ENCODE peak calls at places on chromosomes 3 and 15, in nine cellular contexts. F, S, B, L, H, N, U, D and I are unnamed samples.

GRCh38 chr3:60989893-60990740 is 261.1 kb downstream of the FHIT start:
- DNase-seq in F (no peak), S (no peak), B (no peak), L (no peak), H (no peak), N (no peak), U (no peak), D (no peak), I (no peak)

GRCh38 chr3:89145995-89146394 is 38.6 kb downstream of the EPHA3 start:
- DNase-seq in F (no peak), S (no peak), B (no peak), L (peak), H (no peak), N (no peak), U (no peak), D (no peak), I (no peak)

GRCh38 chr3:182185341-182185740 is 473.6 kb downstream of the SOX2 start:
- DNase-seq in F (no peak), S (no peak), B (no peak), L (no peak), H (no peak), N (no peak), U (no peak), D (no peak), I (no peak)

GRCh38 chr3:110576962-110577361 is 494.7 kb upstream of the NECTIN3 start:
- DNase-seq in F (no peak), S (peak), B (no peak), L (peak), H (no peak), N (no peak), U (peak), D (no peak), I (peak)

GRCh38 chr3:137259709-137260108 is 301.9 kb downstream of the IL20RB start:
- DNase-seq in F (peak), S (no peak), B (no peak), L (no peak), H (no peak), N (no peak), U (no peak), D (peak), I (no peak)

GRCh38 chr3:32819581-32820348 is 2.0 kb downstream of the TRIM71 start:
- DNase-seq in F (no peak), S (no peak), B (no peak), L (no peak), H (no peak), N (no peak), U (no peak), D (no peak), I (no peak)

GRCh38 chr3:143551790-143552189 is 296.5 kb downstream of the SLC9A9 start:
- DNase-seq in F (no peak), S (no peak), B (no peak), L (no peak), H (no peak), N (no peak), U (no peak), D (no peak), I (no peak)

GRCh38 chr3:139283301-139283700 is 60.5 kb upstream of the MRPS22 start:
- DNase-seq in F (no peak), S (no peak), B (no peak), L (no peak), H (no peak), N (no peak), U (no peak), D (no peak), I (no peak)

GRCh38 chr15:80003934-80004472 is 33.0 kb upstream of the BCL2A1 start:
- DNase-seq in F (no peak), S (no peak), B (no peak), L (no peak), H (peak), N (no peak), U (no peak), D (no peak), I (no peak)

GRCh38 chr3:63914312-63914711 is 2.1 kb upstream of the SCAANT1 start:
- DNase-seq in F (peak), S (no peak), B (no peak), L (no peak), H (no peak), N (peak), U (no peak), D (no peak), I (no peak)

GRCh38 chr15:101167791-101168462 is 83.9 kb downstream of the CHSY1 start:
- DNase-seq in F (no peak), S (peak), B (no peak), L (peak), H (peak), N (peak), U (peak), D (peak), I (peak)

GRCh38 chr3:115784739-115785571 is 161.6 kb downstream of the GAP43 start:
- DNase-seq in F (no peak), S (no peak), B (no peak), L (no peak), H (no peak), N (no peak), U (no peak), D (no peak), I (no peak)

GRCh38 chr15:89732451-89733172 is 18.4 kb downstream of the MESP1 start:
- DNase-seq in F (peak), S (no peak), B (no peak), L (no peak), H (no peak), N (no peak), U (no peak), D (no peak), I (no peak)

GRCh38 chr3:133763797-133764734 is 17.9 kb downstream of the TF start:
- DNase-seq in F (no peak), S (no peak), B (no peak), L (no peak), H (no peak), N (no peak), U (no peak), D (peak), I (no peak)

GRCh38 chr15:59177445-59177728 is 29.3 kb upstream of the LDHAL6B start:
- DNase-seq in F (no peak), S (no peak), B (no peak), L (no peak), H (no peak), N (no peak), U (no peak), D (no peak), I (no peak)
- TF ChIP-seq POLR2A in F (no peak), S (no peak), B (no peak), L (no peak), H (no peak), N (no peak), U (no peak), D (no peak), I (no peak)

DNA sequence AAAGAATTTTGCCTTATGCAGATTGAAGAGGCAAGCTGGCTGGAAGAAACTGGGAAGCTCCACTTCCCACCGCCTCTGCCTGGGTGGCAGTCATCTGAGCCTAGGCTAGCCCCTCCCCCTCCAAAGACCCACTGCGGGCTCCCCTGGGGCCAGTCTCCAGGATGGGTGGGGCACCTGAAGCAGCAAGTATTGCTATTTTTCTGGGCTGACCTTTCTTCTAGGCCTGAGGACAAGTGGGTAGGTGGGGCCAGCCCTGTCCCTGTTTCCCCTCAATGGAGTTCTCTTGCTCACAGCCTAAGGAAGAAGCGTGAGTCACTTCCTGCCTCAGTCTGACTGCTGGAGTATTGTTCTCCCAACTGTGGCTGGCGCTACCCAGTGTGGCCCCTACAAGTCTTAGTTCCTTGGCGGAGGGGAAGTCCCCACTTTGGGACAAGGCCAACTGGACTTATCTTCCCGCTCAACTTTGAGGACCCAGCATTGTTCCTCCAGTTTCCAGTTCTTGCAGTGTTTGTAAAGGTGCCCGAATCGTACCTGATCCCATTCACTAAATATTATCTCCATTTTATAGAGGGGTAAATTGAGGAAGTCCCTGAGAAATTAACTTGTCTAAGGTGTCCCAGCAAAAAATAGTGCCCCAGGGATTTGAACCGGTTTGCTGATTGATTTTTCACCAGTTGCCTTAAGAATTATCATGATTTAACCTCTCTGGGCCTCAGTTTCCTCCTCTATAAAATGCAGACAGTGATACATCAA is 1.4 kb downstream of the FURIN start:
- DNase-seq in F (no peak), S (peak), B (no peak), L (peak), H (peak), N (peak), U (peak), D (peak), I (peak)
- TF ChIP-seq POLR2A in F (no peak), S (no peak), B (no peak), L (no peak), H (no peak), N (no peak), U (no peak), D (no peak), I (peak)

GRCh38 chr3:23913873-23914743 is 2.7 kb downstream of the NKIRAS1 start:
- DNase-seq in F (no peak), S (no peak), B (no peak), L (no peak), H (no peak), N (no peak), U (no peak), D (no peak), I (no peak)

GRCh38 chr3:23916152-23916885 is 471 bp downstream of the NKIRAS1 start:
- DNase-seq in F (no peak), S (no peak), B (no peak), L (no peak), H (no peak), N (no peak), U (no peak), D (no peak), I (no peak)

GRCh38 chr3:23915537-23916108 is 1.2 kb downstream of the NKIRAS1 start:
- DNase-seq in F (no peak), S (peak), B (no peak), L (no peak), H (no peak), N (no peak), U (no peak), D (no peak), I (no peak)

GRCh38 chr3:23919628-23920027 is 2.7 kb downstream of the RPL15 start:
- DNase-seq in F (no peak), S (no peak), B (no peak), L (no peak), H (no peak), N (no peak), U (no peak), D (no peak), I (no peak)

GRCh38 chr3:23916886-23917815 is at the start of the genes NKIRAS1 and RPL15:
- DNase-seq in F (peak), S (peak), B (peak), L (peak), H (peak), N (peak), U (peak), D (peak), I (peak)
- TF ChIP-seq POLR2A in F (peak), S (peak), B (peak), L (peak), H (peak), N (peak), U (peak), D (peak), I (peak)

DNA sequence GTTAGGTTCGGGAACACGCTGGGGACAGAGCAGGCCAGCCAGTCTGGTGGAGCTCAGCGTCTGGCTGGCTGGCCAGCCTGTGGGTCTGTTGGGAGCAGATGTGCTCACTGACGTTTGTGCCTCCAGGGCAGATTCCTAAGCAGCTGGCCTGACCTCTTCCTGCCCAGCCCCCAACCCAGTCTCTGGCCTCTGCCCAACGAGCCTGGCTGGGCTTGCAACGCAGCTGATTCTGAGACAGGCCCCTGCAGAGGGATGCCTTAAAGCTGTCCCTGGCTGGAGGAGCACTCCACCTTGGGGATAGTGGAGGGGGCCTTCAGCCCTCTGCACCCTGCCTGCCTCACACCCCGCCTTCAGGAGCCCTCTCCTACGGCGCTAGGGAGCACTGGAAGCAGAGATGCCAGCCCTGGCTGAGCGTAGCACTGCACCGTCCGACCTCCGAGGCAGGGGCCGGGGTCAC is 46.0 kb downstream of the KLF13 start:
- DNase-seq in F (no peak), S (peak), B (no peak), L (peak), H (peak), N (no peak), U (no peak), D (peak), I (no peak)
- TF ChIP-seq POLR2A in F (no peak), S (no peak), B (no peak), L (no peak), H (no peak), N (no peak), U (no peak), D (no peak), I (no peak)

GRCh38 chr15:78306176-78306774 is 6.9 kb upstream of the SKIC8 start:
- DNase-seq in F (no peak), S (no peak), B (no peak), L (no peak), H (no peak), N (no peak), U (no peak), D (no peak), I (no peak)
- TF ChIP-seq POLR2A in F (no peak), S (no peak), B (no peak), L (no peak), H (no peak), N (no peak), U (no peak), D (no peak), I (no peak)

DNA sequence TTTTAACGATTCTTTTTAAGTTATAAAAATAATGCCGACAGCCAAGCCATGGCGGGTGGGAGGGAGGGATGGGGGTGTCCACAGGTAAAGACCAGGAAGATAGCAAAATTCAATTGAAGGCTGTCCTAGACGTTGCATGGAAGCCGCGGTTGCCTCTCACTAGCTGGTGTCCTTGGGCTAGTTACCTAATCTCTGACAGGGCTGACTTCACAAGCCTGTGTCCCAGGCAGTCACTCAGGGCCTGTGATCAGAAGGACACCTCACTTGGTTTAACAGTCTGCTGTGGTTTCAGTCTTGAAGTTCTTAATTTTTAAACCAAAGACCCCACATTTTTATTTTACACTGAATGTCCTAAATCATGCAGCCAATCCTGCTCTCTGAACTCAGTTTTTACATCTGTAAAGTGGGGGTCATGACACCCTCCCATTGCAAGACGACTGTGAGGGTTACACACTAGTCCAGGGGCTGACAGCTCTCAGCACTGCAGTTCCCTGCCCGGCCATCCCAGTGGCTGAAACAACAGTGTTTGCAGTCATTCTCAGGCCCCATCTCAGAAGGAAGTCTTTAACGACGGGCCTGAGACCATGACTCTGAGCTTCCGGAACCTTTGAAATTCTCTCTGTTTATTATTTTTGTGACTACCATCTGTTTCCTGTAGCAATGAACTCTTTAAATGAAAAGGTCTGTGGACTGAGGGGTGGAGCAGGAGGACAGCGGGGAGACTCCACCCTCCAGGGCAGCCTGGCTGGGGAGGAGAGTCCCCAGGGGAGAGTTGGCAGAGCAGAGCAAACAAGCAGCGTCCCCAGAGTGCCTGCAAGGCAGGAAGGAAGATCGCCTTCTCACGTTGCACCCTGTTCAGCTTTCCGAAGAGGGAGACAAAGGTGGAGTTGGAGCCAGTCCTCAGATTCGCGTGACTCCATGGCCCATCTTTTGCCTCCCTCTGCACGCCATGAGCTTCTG is 525.4 kb upstream of the PROK2 start:
- DNase-seq in F (no peak), S (peak), B (peak), L (no peak), H (peak), N (peak), U (peak), D (peak), I (no peak)
- TF ChIP-seq POLR2A in F (no peak), S (no peak), B (peak), L (no peak), H (no peak), N (no peak), U (no peak), D (no peak), I (no peak)

GRCh38 chr3:134852893-134853351 is 57.9 kb downstream of the EPHB1 start:
- DNase-seq in F (no peak), S (peak), B (peak), L (no peak), H (peak), N (peak), U (no peak), D (peak), I (no peak)
- TF ChIP-seq POLR2A in F (no peak), S (no peak), B (no peak), L (no peak), H (no peak), N (no peak), U (no peak), D (no peak), I (no peak)

GRCh38 chr3:171459942-171460225 is 321 bp downstream of the TNIK start:
- DNase-seq in F (no peak), S (no peak), B (no peak), L (no peak), H (no peak), N (no peak), U (no peak), D (peak), I (no peak)

GRCh38 chr3:171459130-171459941 is 869 bp downstream of the TNIK start:
- DNase-seq in F (peak), S (peak), B (no peak), L (peak), H (peak), N (peak), U (peak), D (peak), I (no peak)

GRCh38 chr3:171458857-171459129 is 1.4 kb downstream of the TNIK start:
- DNase-seq in F (no peak), S (no peak), B (no peak), L (no peak), H (no peak), N (no peak), U (no peak), D (no peak), I (no peak)

GRCh38 chr3:171461087-171461917 is 1.1 kb upstream of the TNIK start:
- DNase-seq in F (no peak), S (peak), B (no peak), L (peak), H (no peak), N (peak), U (no peak), D (no peak), I (peak)

DNA sequence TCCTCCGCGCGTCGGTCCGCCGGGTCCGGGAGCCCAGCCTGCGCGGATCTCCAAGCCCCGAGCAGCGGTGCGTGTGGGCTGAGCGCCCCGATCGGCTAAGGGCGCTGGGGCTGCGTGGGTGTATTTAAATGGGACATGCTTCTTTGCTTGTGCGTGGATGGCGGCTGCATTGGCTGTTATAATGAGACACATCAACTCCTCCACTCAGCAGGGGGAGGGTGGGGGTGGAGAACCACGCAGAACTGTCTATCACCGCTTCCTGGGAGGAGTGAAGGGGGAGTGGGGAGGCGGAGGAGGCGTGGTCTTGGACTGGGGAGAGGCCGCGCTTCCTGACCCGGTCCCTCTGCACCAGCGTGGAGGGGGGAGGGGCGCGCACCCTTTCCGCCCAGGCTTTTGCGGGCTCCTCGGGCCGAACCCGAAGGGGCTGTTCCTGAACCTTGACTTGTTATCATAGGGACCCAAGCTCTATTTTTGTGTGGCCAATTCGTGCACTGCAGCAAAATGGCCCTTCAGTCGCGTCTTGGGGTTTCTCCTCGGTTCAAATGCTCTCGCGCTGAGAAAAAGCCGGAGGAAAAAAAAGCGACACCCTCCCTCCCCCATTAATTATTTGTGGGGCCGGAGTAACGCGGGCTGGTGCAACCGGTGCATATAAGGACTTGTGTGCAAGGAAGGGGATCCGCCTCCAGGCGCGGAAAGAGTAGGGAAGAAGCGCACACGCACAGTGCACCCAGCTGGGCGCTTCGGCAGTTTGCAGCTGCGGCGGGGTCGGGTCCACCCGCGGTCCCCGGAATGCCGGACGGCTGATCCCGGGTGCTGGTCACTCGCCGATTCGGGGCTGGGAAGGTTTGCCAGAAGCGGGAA is at the start of gene TNIK:
- DNase-seq in F (peak), S (peak), B (peak), L (peak), H (peak), N (peak), U (peak), D (peak), I (peak)
- TF ChIP-seq POLR2A in F (no peak), S (peak), B (peak), L (no peak), H (peak), N (peak), U (peak), D (no peak), I (peak)